ENCODE peak calls at places on chromosomes 6 and 20, in four cellular contexts. One of them, this sample, is unnamed.

GRCh38 chr6:130337534-130337933 is 28.3 kb upstream of the TMEM200A start:
- DNase-seq in NCI-H345: no peak
- DNase-seq in osteocyte: no peak
- DNase-seq in MV-4-11: no peak
- DNase-seq in this sample: no peak

GRCh38 chr6:123802351-123802696 is 1.3 kb upstream of the NKAIN2 start:
- DNase-seq in MV-4-11: no peak
- DNase-seq in NCI-H345: no peak
- DNase-seq in osteocyte: no peak
- DNase-seq in this sample: no peak

GRCh38 chr6:133352046-133352445 is 110.9 kb downstream of the EYA4 start:
- DNase-seq in NCI-H345: no peak
- DNase-seq in MV-4-11: no peak
- DNase-seq in osteocyte: no peak
- DNase-seq in this sample: no peak

GRCh38 chr6:111087871-111088667 is 766 bp downstream of the SLC16A10 start:
- DNase-seq in osteocyte: no peak
- DNase-seq in MV-4-11: no peak
- DNase-seq in NCI-H345: peak; percentile 21
- DNase-seq in this sample: peak; percentile 24

GRCh38 chr6:25953733-25954132 is 8.9 kb upstream of the TRIM38 start:
- DNase-seq in osteocyte: no peak
- DNase-seq in MV-4-11: peak; percentile 33
- DNase-seq in NCI-H345: no peak
- DNase-seq in this sample: no peak

GRCh38 chr6:42013134-42013516 is 37.2 kb upstream of the TAF8 start:
- DNase-seq in MV-4-11: no peak
- DNase-seq in osteocyte: no peak
- DNase-seq in NCI-H345: no peak
- DNase-seq in this sample: no peak

GRCh38 chr6:143759666-143760065 is 81.9 kb downstream of the PHACTR2 start:
- DNase-seq in osteocyte: no peak
- DNase-seq in MV-4-11: peak; percentile 74
- DNase-seq in NCI-H345: no peak
- DNase-seq in this sample: no peak

GRCh38 chr20:32141465-32141980 is 32.0 kb downstream of the TM9SF4 start:
- DNase-seq in osteocyte: no peak
- DNase-seq in NCI-H345: no peak
- DNase-seq in MV-4-11: no peak
- DNase-seq in this sample: no peak

GRCh38 chr6:56387621-56388413 is 140.4 kb upstream of the COL21A1 start:
- DNase-seq in MV-4-11: no peak
- DNase-seq in NCI-H345: peak; percentile 83
- DNase-seq in osteocyte: no peak
- DNase-seq in this sample: no peak

GRCh38 chr20:48538856-48539255 is 288.9 kb downstream of the PREX1 start:
- DNase-seq in NCI-H345: no peak
- DNase-seq in osteocyte: no peak
- DNase-seq in MV-4-11: no peak
- DNase-seq in this sample: no peak

GRCh38 chr20:62736407-62737071 is 27.9 kb downstream of the NTSR1 start:
- DNase-seq in MV-4-11: no peak
- DNase-seq in NCI-H345: no peak
- DNase-seq in osteocyte: no peak
- DNase-seq in this sample: no peak

GRCh38 chr6:37698264-37699137 is 818 bp upstream of the MDGA1 start:
- DNase-seq in NCI-H345: peak; percentile 62
- DNase-seq in osteocyte: no peak
- DNase-seq in MV-4-11: peak; percentile 29
- DNase-seq in this sample: peak; percentile 67